ENCODE peak calls at places on chromosomes 12 and 14, in eight cellular contexts. D is heart left ventricle, K is K562, C is HCT116, U is ovary, H is stomach, B is thyroid gland, E is A549. R is an unnamed sample.
A peak's percentile ranks its signal among the peaks of the same experiment; 100 is the strongest.

GRCh38 chr14:59582161-59582560 is 5.5 kb upstream of the CCDC175 start:
- DNase-seq in U (no peak), D (no peak), E (no peak), B (no peak), H (no peak), C (no peak), K (no peak), R (no peak)

GRCh38 chr12:75705749-75706719 is 194.6 kb upstream of the KRR1 start:
- DNase-seq in H (no peak), B (no peak), E (peak; percentile 41), C (peak; percentile 64), K (peak; percentile 32), D (peak; percentile 52), U (peak; percentile 44), R (peak; percentile 45)

GRCh38 chr12:127785535-127785934 is 481.4 kb upstream of the TMEM132C start:
- DNase-seq in H (no peak), U (no peak), C (no peak), B (no peak), E (no peak), K (no peak), D (peak; percentile 35), R (no peak)

GRCh38 chr14:87967496-87967895 is 25.5 kb downstream of the GALC start:
- DNase-seq in B (no peak), E (no peak), C (no peak), K (no peak), D (no peak), H (no peak), U (no peak), R (no peak)

GRCh38 chr12:71533703-71534102 is 94.1 kb downstream of the LGR5 start:
- DNase-seq in B (no peak), E (no peak), D (no peak), U (no peak), K (no peak), C (no peak), H (no peak), R (no peak)

GRCh38 chr12:104957388-104958008 is 592 bp downstream of the SLC41A2 start:
- DNase-seq in D (peak; percentile 40), H (peak; percentile 52), B (no peak), C (no peak), K (peak; percentile 19), E (peak; percentile 36), U (no peak), R (no peak)

GRCh38 chr14:100889641-100890040 is 13.9 kb downstream of the RTL1 start:
- DNase-seq in E (no peak), U (no peak), K (no peak), H (peak; percentile 8), D (no peak), B (no peak), C (no peak), R (peak; percentile 12)

GRCh38 chr12:47184229-47184628 is 104.5 kb upstream of the AMIGO2 start:
- DNase-seq in U (no peak), E (no peak), C (no peak), B (peak; percentile 75), H (no peak), D (no peak), K (no peak), R (no peak)

GRCh38 chr14:101019974-101020710 is 116.6 kb upstream of the RTL1 start:
- DNase-seq in B (no peak), K (no peak), U (peak; percentile 7), C (no peak), E (no peak), H (peak; percentile 8), D (no peak), R (peak; percentile 4)

GRCh38 chr12:48838048-48838447 is 13.9 kb downstream of the DDX23 start:
- DNase-seq in C (no peak), D (no peak), H (no peak), B (no peak), K (no peak), E (no peak), U (no peak), R (no peak)

GRCh38 chr12:647039-647712 is 16.1 kb downstream of the NINJ2 start:
- DNase-seq in U (no peak), H (no peak), D (no peak), B (no peak), C (no peak), K (peak; percentile 6), E (no peak), R (no peak)

GRCh38 chr12:96132819-96133218 is 61.4 kb upstream of the ELK3 start:
- DNase-seq in E (peak; percentile 26), H (no peak), B (no peak), D (no peak), U (no peak), K (no peak), C (no peak), R (no peak)

GRCh38 chr14:101577221-101577909 is 16.1 kb downstream of the DIO3 start:
- DNase-seq in C (no peak), D (no peak), B (no peak), E (no peak), U (no peak), H (no peak), K (no peak), R (no peak)

GRCh38 chr12:15842106-15842505 is 40.1 kb upstream of the STRAP start:
- DNase-seq in K (no peak), E (peak; percentile 19), C (no peak), H (no peak), U (no peak), D (no peak), B (no peak), R (no peak)

GRCh38 chr12:3317841-3318501 is 173.0 kb upstream of the PRMT8 start:
- DNase-seq in E (no peak), D (peak; percentile 13), C (no peak), K (no peak), B (no peak), H (no peak), U (no peak), R (no peak)

GRCh38 chr12:3315201-3315661 is 175.8 kb upstream of the PRMT8 start:
- DNase-seq in C (no peak), K (no peak), E (no peak), B (peak; percentile 74), H (peak; percentile 83), D (peak; percentile 86), U (peak; percentile 83), R (peak; percentile 72)

GRCh38 chr12:3316776-3317480 is 174.1 kb upstream of the PRMT8 start:
- DNase-seq in B (no peak), E (no peak), H (no peak), C (no peak), K (no peak), U (no peak), D (peak; percentile 23), R (no peak)

GRCh38 chr12:3319723-3320492 is 171.1 kb upstream of the PRMT8 start:
- DNase-seq in K (peak; percentile 13), E (peak; percentile 35), C (no peak), D (peak; percentile 16), B (no peak), H (no peak), U (no peak), R (no peak)

GRCh38 chr12:3317481-3317815 is 173.6 kb upstream of the PRMT8 start:
- DNase-seq in K (no peak), E (no peak), D (peak; percentile 3), H (no peak), B (no peak), U (no peak), C (no peak), R (no peak)
- TF ChIP-seq POLR2A in K (no peak), E (no peak), D (no peak), H (no peak), B (no peak), U (no peak), C (no peak), R (no peak)

DNA sequence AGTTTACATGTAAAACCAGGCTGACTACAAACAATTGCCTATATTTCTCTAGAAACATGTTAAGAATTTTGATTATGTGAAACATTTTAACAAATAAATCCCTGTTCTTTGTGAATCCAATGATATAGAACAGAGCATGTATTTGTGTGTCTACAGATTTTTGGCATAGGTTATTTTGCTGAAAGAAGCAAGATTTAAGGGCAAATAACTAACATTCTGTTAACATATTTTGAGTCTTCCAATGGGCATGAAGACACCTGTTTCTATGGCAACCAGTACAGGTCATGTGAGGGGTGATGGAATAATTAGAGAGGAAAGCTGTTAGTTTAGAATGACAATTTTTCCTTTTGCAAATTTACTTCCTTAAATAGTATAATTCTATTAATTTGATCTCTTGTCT is 8.8 kb downstream of the ART4 start:
- DNase-seq in H (no peak), U (no peak), C (no peak), D (no peak), E (no peak), K (no peak), B (no peak), R (no peak)
- H3K27ac ChIP-seq in H (no peak overlapping the region), U (no peak overlapping the region), C (no peak overlapping the region), D (no peak overlapping the region), E (peak overlapping the region; percentile 80), K (no peak overlapping the region), B (no peak overlapping the region), R (no peak overlapping the region)

GRCh38 chr14:37170237-37170636 is 2.2 kb downstream of the SLC25A21 start:
- DNase-seq in C (no peak), B (no peak), H (no peak), D (no peak), E (no peak), K (no peak), U (no peak), R (no peak)

GRCh38 chr14:37172024-37172869 is at the start of gene SLC25A21:
- DNase-seq in C (peak; percentile 71), H (peak; percentile 77), E (peak; percentile 91), D (peak; percentile 81), U (peak; percentile 79), K (peak; percentile 63), B (peak; percentile 81), R (peak; percentile 72)

GRCh38 chr14:37171678-37172023 is 755 bp downstream of the SLC25A21 start:
- DNase-seq in B (no peak), H (no peak), E (no peak), C (no peak), K (no peak), D (no peak), U (no peak), R (no peak)

GRCh38 chr14:37170993-37171392 is 1.4 kb downstream of the SLC25A21 start:
- DNase-seq in E (no peak), U (no peak), H (no peak), K (no peak), D (no peak), B (no peak), C (no peak), R (no peak)

DNA sequence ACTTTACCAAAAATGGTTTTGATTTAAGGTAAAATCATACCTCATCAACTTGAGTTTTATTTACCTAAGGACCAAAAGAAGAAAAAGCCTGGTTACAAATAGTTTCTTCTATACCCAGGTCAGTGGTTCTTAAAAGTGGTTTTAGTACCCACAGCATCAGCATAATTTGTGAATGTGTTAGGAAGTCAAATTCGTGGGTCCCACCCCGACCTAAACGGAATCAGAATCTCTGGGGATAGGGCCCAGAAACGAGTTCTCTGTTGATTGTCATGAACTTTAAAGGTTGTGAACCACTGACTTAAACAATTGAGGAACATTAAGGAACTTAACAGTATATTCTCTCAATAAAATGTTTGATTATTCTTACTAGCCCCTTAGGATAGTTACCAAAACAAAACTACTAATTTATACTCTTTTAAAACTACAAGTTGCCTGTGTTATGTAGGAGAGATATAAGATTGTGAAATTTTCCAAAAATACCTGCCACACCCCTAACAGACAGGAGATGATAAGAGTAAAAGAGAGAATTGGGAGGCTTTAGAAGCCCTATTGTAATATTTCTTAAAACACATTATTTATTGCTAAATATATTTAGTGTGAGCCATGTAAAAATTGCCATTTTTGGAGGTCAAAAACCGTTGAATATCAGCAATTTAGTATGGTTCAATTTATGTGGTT is 669 bp upstream of the SLC25A21 start:
- DNase-seq in K (peak; percentile 20), U (no peak), H (no peak), D (no peak), E (no peak), B (no peak), C (no peak), R (no peak)
- H3K4me3 ChIP-seq in K (peak overlapping the region; percentile 75), U (peak overlapping the region; percentile 86), H (peak overlapping the region; percentile 53), D (peak overlapping the region; percentile 79), E (peak overlapping the region; percentile 59), B (peak overlapping the region; percentile 87), C (peak overlapping the region; percentile 88), R (peak overlapping the region; percentile 86)

GRCh38 chr12:57193706-57194245 is 22.8 kb upstream of the NXPH4 start:
- DNase-seq in K (no peak), H (no peak), B (no peak), D (no peak), C (no peak), U (no peak), E (no peak), R (no peak)
- TF ChIP-seq POLR2A in K (no peak), H (no peak), B (no peak), D (no peak), C (no peak), U (no peak), E (no peak), R (no peak)